ENCODE peak calls at places on chromosomes 16 and 17, in four cellular contexts. One of them, this sample, is unnamed.

GRCh38 chr17:41284043-41284442 is 8.5 kb downstream of the KRTAP9-7 start:
- DNase-seq in left ventricle myocardium inferior: no peak
- DNase-seq in pancreas: no peak
- DNase-seq in RWPE1: no peak
- DNase-seq in this sample: no peak

GRCh38 chr17:76368545-76368944 is 14.8 kb upstream of the PRPSAP1 start:
- DNase-seq in left ventricle myocardium inferior: no peak
- DNase-seq in pancreas: no peak
- DNase-seq in RWPE1: no peak
- DNase-seq in this sample: no peak

GRCh38 chr17:74431568-74432483 is at the start of gene GPRC5C:
- DNase-seq in left ventricle myocardium inferior: peak
- DNase-seq in pancreas: peak
- DNase-seq in RWPE1: peak
- DNase-seq in this sample: peak

GRCh38 chr16:86018487-86018886 is 119.5 kb downstream of the IRF8 start:
- DNase-seq in left ventricle myocardium inferior: peak
- DNase-seq in pancreas: no peak
- DNase-seq in RWPE1: no peak
- DNase-seq in this sample: no peak

GRCh38 chr17:75031972-75032895 is 14.5 kb downstream of the ATP5PD start:
- DNase-seq in left ventricle myocardium inferior: peak
- DNase-seq in pancreas: peak
- DNase-seq in RWPE1: peak
- DNase-seq in this sample: no peak

GRCh38 chr17:39695089-39695474 is 4.8 kb upstream of the ERBB2 start:
- DNase-seq in left ventricle myocardium inferior: no peak
- DNase-seq in pancreas: no peak
- DNase-seq in RWPE1: no peak
- DNase-seq in this sample: no peak

GRCh38 chr17:19904924-19905323 is 37.2 kb upstream of the ULK2 start:
- DNase-seq in left ventricle myocardium inferior: peak
- DNase-seq in pancreas: no peak
- DNase-seq in RWPE1: no peak
- DNase-seq in this sample: no peak

GRCh38 chr17:77935121-77935571 is 23.4 kb upstream of the TNRC6C start:
- DNase-seq in left ventricle myocardium inferior: no peak
- DNase-seq in pancreas: no peak
- DNase-seq in RWPE1: no peak
- DNase-seq in this sample: no peak

GRCh38 chr16:51133691-51134090 is 17.4 kb downstream of the SALL1 start:
- DNase-seq in left ventricle myocardium inferior: no peak
- DNase-seq in pancreas: no peak
- DNase-seq in RWPE1: no peak
- DNase-seq in this sample: no peak

GRCh38 chr17:1829189-1829578 is 518 bp downstream of the SMYD4 start:
- DNase-seq in left ventricle myocardium inferior: no peak
- DNase-seq in pancreas: peak
- DNase-seq in RWPE1: peak
- DNase-seq in this sample: no peak

GRCh38 chr16:16864536-16864935 is 485.6 kb downstream of the NPIPA7 start:
- DNase-seq in left ventricle myocardium inferior: no peak
- DNase-seq in pancreas: no peak
- DNase-seq in RWPE1: no peak
- DNase-seq in this sample: no peak

GRCh38 chr17:51601622-51602261 is 341.4 kb downstream of the UTP18 start:
- DNase-seq in left ventricle myocardium inferior: no peak
- DNase-seq in pancreas: no peak
- DNase-seq in RWPE1: no peak
- DNase-seq in this sample: no peak

GRCh38 chr16:10600792-10601443 is 20.5 kb upstream of the EMP2 start:
- DNase-seq in left ventricle myocardium inferior: no peak
- DNase-seq in pancreas: no peak
- DNase-seq in RWPE1: no peak
- DNase-seq in this sample: no peak

GRCh38 chr16:1180772-1181714 is 28.1 kb downstream of the CACNA1H start:
- DNase-seq in left ventricle myocardium inferior: peak
- DNase-seq in pancreas: no peak
- DNase-seq in RWPE1: no peak
- DNase-seq in this sample: no peak

GRCh38 chr16:59412275-59412841 is 678.2 kb upstream of the GOT2 start:
- DNase-seq in left ventricle myocardium inferior: no peak
- DNase-seq in pancreas: no peak
- DNase-seq in RWPE1: peak
- DNase-seq in this sample: no peak

GRCh38 chr16:7405166-7405565 is 72.5 kb downstream of the RBFOX1 start:
- DNase-seq in left ventricle myocardium inferior: peak
- DNase-seq in pancreas: peak
- DNase-seq in RWPE1: no peak
- DNase-seq in this sample: no peak

GRCh38 chr16:23876256-23876896 is 40.6 kb downstream of the PRKCB start:
- DNase-seq in left ventricle myocardium inferior: no peak
- DNase-seq in pancreas: no peak
- DNase-seq in RWPE1: no peak
- DNase-seq in this sample: no peak

GRCh38 chr17:31241116-31241515 is 55.9 kb downstream of the OMG start:
- DNase-seq in left ventricle myocardium inferior: no peak
- DNase-seq in pancreas: no peak
- DNase-seq in RWPE1: no peak
- DNase-seq in this sample: no peak

GRCh38 chr16:64627288-64627687 is 494.6 kb downstream of the CDH11 start:
- DNase-seq in left ventricle myocardium inferior: no peak
- DNase-seq in pancreas: no peak
- DNase-seq in RWPE1: no peak
- DNase-seq in this sample: no peak

GRCh38 chr16:78461496-78461938 is 362.1 kb downstream of the WWOX start:
- DNase-seq in left ventricle myocardium inferior: no peak
- DNase-seq in pancreas: no peak
- DNase-seq in RWPE1: no peak
- DNase-seq in this sample: peak

GRCh38 chr17:20852541-20853370 is 190.1 kb downstream of the USP22 start:
- DNase-seq in left ventricle myocardium inferior: peak
- DNase-seq in pancreas: no peak
- DNase-seq in RWPE1: no peak
- DNase-seq in this sample: no peak

GRCh38 chr16:81633680-81634379 is 145.3 kb upstream of the PLCG2 start:
- DNase-seq in left ventricle myocardium inferior: no peak
- DNase-seq in pancreas: no peak
- DNase-seq in RWPE1: no peak
- DNase-seq in this sample: no peak

GRCh38 chr17:7858487-7858832 is 657 bp downstream of the CYB5D1 start:
- DNase-seq in left ventricle myocardium inferior: peak
- DNase-seq in pancreas: peak
- DNase-seq in RWPE1: no peak
- DNase-seq in this sample: no peak

GRCh38 chr16:68219708-68220378 is 16.1 kb downstream of the ESRP2 start:
- DNase-seq in left ventricle myocardium inferior: no peak
- DNase-seq in pancreas: no peak
- DNase-seq in RWPE1: no peak
- DNase-seq in this sample: no peak

GRCh38 chr17:20271016-20271610 is 196.2 kb downstream of the LGALS9B start:
- DNase-seq in left ventricle myocardium inferior: no peak
- DNase-seq in pancreas: no peak
- DNase-seq in RWPE1: no peak
- DNase-seq in this sample: no peak

GRCh38 chr17:44214230-44214494 is 5.3 kb downstream of the UBTF start:
- DNase-seq in left ventricle myocardium inferior: no peak
- DNase-seq in pancreas: no peak
- DNase-seq in RWPE1: no peak
- DNase-seq in this sample: no peak

GRCh38 chr16:87936375-87937230 is at the start of gene CA5A:
- DNase-seq in left ventricle myocardium inferior: no peak
- DNase-seq in pancreas: no peak
- DNase-seq in RWPE1: no peak
- DNase-seq in this sample: no peak

GRCh38 chr17:56165017-56165720 is 11.9 kb downstream of the ANKFN1 start:
- DNase-seq in left ventricle myocardium inferior: no peak
- DNase-seq in pancreas: no peak
- DNase-seq in RWPE1: no peak
- DNase-seq in this sample: no peak

DNA sequence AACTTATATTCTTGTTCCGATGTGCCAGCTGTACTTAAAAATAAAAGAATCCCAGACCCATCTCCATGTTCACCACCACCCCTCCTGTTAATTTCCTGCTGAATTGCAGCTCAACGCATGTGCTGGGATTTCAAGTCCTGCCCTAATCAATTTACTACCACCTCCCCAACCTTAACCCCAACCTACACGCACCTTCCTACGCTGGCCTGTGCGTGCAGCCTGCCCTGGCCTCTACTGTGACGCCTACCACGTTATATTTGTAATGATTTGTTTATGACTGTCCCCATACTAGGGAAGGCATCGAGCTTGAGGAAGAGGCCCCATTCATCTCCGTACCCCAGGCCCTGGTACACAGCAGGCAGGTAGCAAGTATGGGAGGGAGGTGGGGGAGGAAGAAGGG is 251.1 kb downstream of the MRTFB start:
- DNase-seq in left ventricle myocardium inferior: no peak
- DNase-seq in pancreas: no peak
- DNase-seq in RWPE1: no peak
- DNase-seq in this sample: no peak
- H3K27ac ChIP-seq in left ventricle myocardium inferior: peak
- H3K27ac ChIP-seq in pancreas: no peak
- H3K27ac ChIP-seq in RWPE1: no peak
- H3K27ac ChIP-seq in this sample: no peak

DNA sequence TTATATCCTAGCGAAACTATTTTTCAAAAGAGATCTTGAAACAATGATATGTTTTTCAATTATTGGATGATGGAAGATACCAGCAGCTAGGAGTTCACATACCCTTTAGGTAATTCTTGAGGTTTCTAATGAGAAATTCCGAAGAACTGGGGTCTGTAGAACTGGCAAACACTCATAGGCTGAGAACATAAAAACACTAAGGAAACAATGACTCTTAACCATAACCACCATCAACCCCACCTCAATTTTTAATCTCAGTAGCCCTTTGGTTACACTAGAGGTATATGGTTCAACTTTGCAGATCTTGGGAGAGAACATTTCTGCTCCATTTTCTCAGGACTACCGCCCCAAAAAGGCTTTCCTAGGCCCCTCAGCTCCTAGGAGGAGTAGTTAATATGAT is 65.7 kb upstream of the NPEPPS start:
- DNase-seq in left ventricle myocardium inferior: no peak
- DNase-seq in pancreas: no peak
- DNase-seq in RWPE1: no peak
- DNase-seq in this sample: no peak
- H3K27ac ChIP-seq in left ventricle myocardium inferior: no peak
- H3K27ac ChIP-seq in pancreas: no peak
- H3K27ac ChIP-seq in RWPE1: no peak
- H3K27ac ChIP-seq in this sample: no peak

DNA sequence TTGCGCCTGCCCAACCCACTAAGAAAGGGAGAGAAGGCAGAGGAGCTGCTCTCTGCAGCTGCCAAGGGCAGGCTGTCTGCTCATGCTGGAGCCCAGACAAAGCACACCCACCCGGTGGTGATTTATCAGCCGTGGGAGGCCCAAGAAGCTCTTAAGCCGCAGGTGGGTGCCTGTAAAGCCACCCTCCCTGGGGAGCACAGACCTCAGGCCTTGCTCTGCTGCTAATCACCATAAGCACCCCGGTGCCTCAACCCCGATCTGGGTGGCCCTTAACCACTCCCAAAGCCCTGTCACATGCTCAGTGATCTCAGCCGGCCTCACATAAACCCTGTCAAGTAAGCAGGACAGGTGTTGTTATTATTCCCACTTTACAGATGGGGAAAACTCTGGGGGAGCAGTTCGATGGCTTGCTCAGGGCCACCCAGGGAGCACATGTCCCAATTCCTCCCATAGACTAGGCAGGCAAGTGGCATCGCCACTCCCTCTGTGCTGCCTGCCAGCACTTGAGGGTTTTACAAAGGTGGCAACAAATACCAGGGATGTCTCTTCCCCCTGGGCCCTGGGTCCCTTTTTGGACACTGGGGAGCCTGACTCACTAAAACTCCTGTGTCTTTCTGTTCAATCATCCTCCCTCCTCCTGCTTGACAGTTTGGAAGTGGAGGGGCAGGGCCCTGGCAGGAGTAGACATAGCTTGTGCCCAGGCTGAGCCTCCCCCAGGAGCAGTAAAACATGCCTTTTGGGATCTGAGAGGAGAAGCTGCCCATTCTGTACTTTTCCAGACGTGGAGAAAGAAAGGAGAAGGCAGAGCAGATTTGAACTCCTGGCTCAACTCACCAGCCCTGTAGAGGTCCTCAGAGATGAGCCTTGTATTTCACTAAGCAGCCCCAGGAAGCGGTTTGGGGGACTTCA is 299.3 kb downstream of the SOX9 start:
- DNase-seq in left ventricle myocardium inferior: no peak
- DNase-seq in pancreas: no peak
- DNase-seq in RWPE1: no peak
- DNase-seq in this sample: no peak
- H3K27ac ChIP-seq in left ventricle myocardium inferior: no peak
- H3K27ac ChIP-seq in pancreas: peak
- H3K27ac ChIP-seq in RWPE1: peak
- H3K27ac ChIP-seq in this sample: peak

GRCh38 chr17:82101767-82102679 is 4.0 kb upstream of the FASN start:
- DNase-seq in left ventricle myocardium inferior: no peak
- DNase-seq in pancreas: peak
- DNase-seq in RWPE1: no peak
- DNase-seq in this sample: no peak

GRCh38 chr17:82105417-82105881 is 7.4 kb upstream of the FASN start:
- DNase-seq in left ventricle myocardium inferior: no peak
- DNase-seq in pancreas: no peak
- DNase-seq in RWPE1: no peak
- DNase-seq in this sample: no peak

GRCh38 chr17:82105882-82106696 is 8.1 kb upstream of the FASN start:
- DNase-seq in left ventricle myocardium inferior: no peak
- DNase-seq in pancreas: peak
- DNase-seq in RWPE1: peak
- DNase-seq in this sample: no peak

GRCh38 chr17:82104797-82105416 is 6.9 kb upstream of the FASN start:
- DNase-seq in left ventricle myocardium inferior: no peak
- DNase-seq in pancreas: no peak
- DNase-seq in RWPE1: no peak
- DNase-seq in this sample: no peak

DNA sequence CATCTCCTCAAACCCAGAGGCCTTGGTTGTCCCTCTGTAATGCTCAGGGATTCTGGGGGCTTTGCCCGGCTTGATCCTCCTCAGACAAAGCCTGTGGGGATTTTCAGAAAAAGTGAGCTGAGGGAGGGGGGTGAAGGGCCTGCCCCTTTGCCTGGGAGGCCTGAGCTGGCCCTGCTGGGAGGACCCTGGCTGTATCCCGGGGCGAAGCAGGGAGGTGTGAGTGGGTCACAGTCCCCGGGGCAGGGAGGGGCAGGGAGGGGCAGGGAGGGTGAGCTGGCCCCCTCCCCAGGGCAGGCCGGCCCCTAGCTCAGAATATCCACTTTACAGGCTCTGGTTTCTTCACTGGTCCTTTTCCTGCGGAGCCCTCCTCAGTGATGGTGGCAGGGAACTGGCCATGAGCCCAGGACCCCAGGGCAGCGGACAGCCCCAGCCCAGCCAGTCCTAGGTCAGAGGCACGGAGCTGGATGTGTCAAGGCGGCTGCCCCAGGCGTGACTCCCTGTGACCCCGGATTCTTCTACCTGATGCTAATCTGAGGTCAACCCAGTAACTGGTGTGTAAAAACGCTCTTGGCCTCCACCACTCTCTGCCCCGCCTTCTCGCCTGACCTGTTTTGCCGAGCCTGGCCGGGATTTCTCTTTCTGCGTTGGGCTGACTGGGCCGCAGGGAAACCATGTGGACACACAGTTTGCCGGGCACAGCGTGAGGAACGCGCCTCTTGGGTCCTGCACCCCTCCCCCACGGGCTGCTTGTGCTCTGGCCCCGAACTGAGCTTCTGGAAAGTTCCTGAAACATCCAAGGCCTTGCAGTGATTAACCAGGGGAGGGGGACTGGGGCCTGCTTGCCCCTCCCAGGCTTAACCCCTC is 5.8 kb upstream of the FASN start:
- DNase-seq in left ventricle myocardium inferior: no peak
- DNase-seq in pancreas: peak
- DNase-seq in RWPE1: peak
- DNase-seq in this sample: no peak
- H3K27ac ChIP-seq in left ventricle myocardium inferior: peak
- H3K27ac ChIP-seq in pancreas: peak
- H3K27ac ChIP-seq in RWPE1: peak
- H3K27ac ChIP-seq in this sample: no peak